ENCODE peak calls at places on chromosomes 6 and 20, in five cellular contexts. I is cardiac fibroblast, A is fibroblast of mammary gland, K is transverse colon, T is choroid plexus epithelial cell. B is an unnamed sample.

GRCh38 chr6:125913145-125913544 is 43.4 kb upstream of the HINT3 start:
- DNase-seq in I (no peak), A (no peak), K (no peak), T (no peak), B (no peak)

GRCh38 chr20:25867776-25868649 is 171.4 kb upstream of the ZNF337 start:
- DNase-seq in I (peak; percentile 85), A (peak; percentile 71), K (peak; percentile 64), T (peak; percentile 76), B (no peak)

GRCh38 chr20:60204601-60205000 is 246.4 kb downstream of the CDH26 start:
- DNase-seq in I (no peak), A (no peak), K (no peak), T (no peak), B (no peak)

GRCh38 chr6:39543950-39544349 is 181.3 kb downstream of the KIF6 start:
- DNase-seq in I (no peak), A (no peak), K (no peak), T (no peak), B (no peak)

GRCh38 chr6:87473419-87473903 is 687 bp downstream of the SLC35A1 start:
- DNase-seq in I (peak; percentile 63), A (peak; percentile 49), K (peak; percentile 50), T (peak; percentile 69), B (peak; percentile 22)

GRCh38 chr20:22617160-22617559 is 32.8 kb upstream of the FOXA2 start:
- DNase-seq in I (no peak), A (no peak), K (no peak), T (no peak), B (peak; percentile 46)

GRCh38 chr6:137237413-137238170 is 18.4 kb upstream of the IFNGR1 start:
- DNase-seq in I (peak; percentile 73), A (peak; percentile 81), K (no peak), T (peak; percentile 82), B (peak; percentile 17)

GRCh38 chr20:33131949-33132822 is 35.8 kb upstream of the BPIFA2 start:
- DNase-seq in I (no peak), A (no peak), K (no peak), T (no peak), B (no peak)

GRCh38 chr20:25256226-25256859 is 8.5 kb downstream of the PYGB start:
- DNase-seq in I (peak; percentile 66), A (no peak), K (peak; percentile 4), T (peak; percentile 37), B (no peak)

GRCh38 chr6:113172531-113172966 is 684.6 kb upstream of the MARCKS start:
- DNase-seq in I (peak; percentile 73), A (no peak), K (peak; percentile 13), T (no peak), B (no peak)

GRCh38 chr6:193180-193579 is 99.1 kb upstream of the DUSP22 start:
- DNase-seq in I (no peak), A (no peak), K (no peak), T (no peak), B (no peak)

GRCh38 chr6:41334482-41335023 is 855 bp upstream of the NCR2 start:
- DNase-seq in I (no peak), A (no peak), K (no peak), T (peak; percentile 60), B (no peak)
- TF ChIP-seq CTCF in I (peak; percentile 22), A (no peak), K (no peak), T (peak; percentile 68), B (no peak)

GRCh38 chr6:40998661-40999060 is 40.4 kb downstream of the UNC5CL start:
- DNase-seq in I (peak; percentile 4), A (no peak), K (no peak), T (no peak), B (no peak)

GRCh38 chr6:41000248-41000647 is 38.8 kb downstream of the UNC5CL start:
- DNase-seq in I (no peak), A (no peak), K (no peak), T (no peak), B (peak; percentile 36)

GRCh38 chr6:41002168-41002567 is 36.9 kb downstream of the UNC5CL start:
- DNase-seq in I (no peak), A (no peak), K (no peak), T (no peak), B (no peak)

GRCh38 chr6:40997256-40997957 is 41.6 kb downstream of the UNC5CL start:
- DNase-seq in I (peak; percentile 74), A (peak; percentile 34), K (peak; percentile 31), T (peak; percentile 79), B (peak; percentile 68)

DNA sequence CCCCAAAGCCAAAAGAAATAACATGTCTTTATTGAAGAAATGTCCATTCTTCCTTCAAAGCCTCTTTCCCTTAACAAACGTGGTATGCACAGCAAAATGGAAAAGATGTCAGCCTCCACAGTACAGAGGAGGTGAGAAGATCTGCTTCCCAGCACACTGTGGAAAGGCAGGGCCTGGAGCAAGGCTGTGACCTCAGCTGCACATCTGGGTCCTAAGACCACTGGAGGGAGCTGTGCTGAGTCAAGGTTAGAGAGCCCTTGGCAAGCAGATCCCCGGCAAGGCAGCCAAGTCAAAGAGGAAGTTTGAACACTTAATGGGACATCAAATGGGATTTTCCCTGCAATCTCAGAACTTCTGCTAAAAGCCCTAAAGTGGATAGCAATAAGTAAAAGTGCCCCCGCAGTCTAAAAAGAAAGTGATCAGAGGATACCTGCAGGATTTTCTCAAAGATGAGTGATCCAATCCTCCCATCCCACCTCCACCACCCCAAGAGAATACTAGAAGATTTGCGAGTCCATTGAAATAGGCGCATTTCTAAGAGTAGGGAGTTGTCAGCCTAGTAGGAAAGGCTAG is 39.4 kb downstream of the UNC5CL start:
- DNase-seq in I (peak; percentile 78), A (peak; percentile 74), K (peak; percentile 49), T (peak; percentile 39), B (peak; percentile 62)
- TF ChIP-seq CTCF in I (peak; percentile 44), A (peak; percentile 53), K (peak; percentile 17), T (peak; percentile 40), B (no peak)

GRCh38 chr6:90707223-90707622 is 120.4 kb upstream of the MAP3K7 start:
- DNase-seq in I (no peak), A (no peak), K (no peak), T (no peak), B (no peak)

GRCh38 chr6:90695316-90695715 is 108.4 kb upstream of the MAP3K7 start:
- DNase-seq in I (no peak), A (no peak), K (no peak), T (no peak), B (no peak)

GRCh38 chr6:90703383-90703782 is 116.5 kb upstream of the MAP3K7 start:
- DNase-seq in I (no peak), A (no peak), K (no peak), T (no peak), B (no peak)

GRCh38 chr6:90701146-90701781 is 114.4 kb upstream of the MAP3K7 start:
- DNase-seq in I (no peak), A (no peak), K (no peak), T (peak; percentile 1), B (peak; percentile 6)
- TF ChIP-seq CTCF in I (no peak), A (no peak), K (no peak), T (no peak), B (no peak)

GRCh38 chr6:109008951-109009760 is 85.5 kb downstream of the SESN1 start:
- DNase-seq in I (peak; percentile 92), A (peak; percentile 78), K (peak; percentile 96), T (peak; percentile 89), B (peak; percentile 94)
- TF ChIP-seq CTCF in I (no peak), A (no peak), K (no peak), T (no peak), B (no peak)

GRCh38 chr20:18628330-18628941 is 40.6 kb downstream of the DTD1 start:
- DNase-seq in I (no peak), A (no peak), K (peak; percentile 17), T (no peak), B (peak; percentile 26)
- TF ChIP-seq CTCF in I (peak; percentile 60), A (peak; percentile 47), K (no peak), T (peak; percentile 75), B (peak; percentile 24)

GRCh38 chr6:3753228-3753795 is 1.8 kb upstream of the PXDC1 start:
- DNase-seq in I (no peak), A (no peak), K (no peak), T (peak; percentile 63), B (no peak)

GRCh38 chr6:3752538-3753227 is 1.2 kb upstream of the PXDC1 start:
- DNase-seq in I (no peak), A (no peak), K (no peak), T (no peak), B (no peak)

GRCh38 chr6:3751019-3751729 is at the start of gene PXDC1:
- DNase-seq in I (no peak), A (no peak), K (no peak), T (peak; percentile 33), B (no peak)

GRCh38 chr6:3750324-3751018 is 1.0 kb downstream of the PXDC1 start:
- DNase-seq in I (peak; percentile 79), A (peak; percentile 68), K (peak; percentile 83), T (peak; percentile 81), B (peak; percentile 66)

DNA sequence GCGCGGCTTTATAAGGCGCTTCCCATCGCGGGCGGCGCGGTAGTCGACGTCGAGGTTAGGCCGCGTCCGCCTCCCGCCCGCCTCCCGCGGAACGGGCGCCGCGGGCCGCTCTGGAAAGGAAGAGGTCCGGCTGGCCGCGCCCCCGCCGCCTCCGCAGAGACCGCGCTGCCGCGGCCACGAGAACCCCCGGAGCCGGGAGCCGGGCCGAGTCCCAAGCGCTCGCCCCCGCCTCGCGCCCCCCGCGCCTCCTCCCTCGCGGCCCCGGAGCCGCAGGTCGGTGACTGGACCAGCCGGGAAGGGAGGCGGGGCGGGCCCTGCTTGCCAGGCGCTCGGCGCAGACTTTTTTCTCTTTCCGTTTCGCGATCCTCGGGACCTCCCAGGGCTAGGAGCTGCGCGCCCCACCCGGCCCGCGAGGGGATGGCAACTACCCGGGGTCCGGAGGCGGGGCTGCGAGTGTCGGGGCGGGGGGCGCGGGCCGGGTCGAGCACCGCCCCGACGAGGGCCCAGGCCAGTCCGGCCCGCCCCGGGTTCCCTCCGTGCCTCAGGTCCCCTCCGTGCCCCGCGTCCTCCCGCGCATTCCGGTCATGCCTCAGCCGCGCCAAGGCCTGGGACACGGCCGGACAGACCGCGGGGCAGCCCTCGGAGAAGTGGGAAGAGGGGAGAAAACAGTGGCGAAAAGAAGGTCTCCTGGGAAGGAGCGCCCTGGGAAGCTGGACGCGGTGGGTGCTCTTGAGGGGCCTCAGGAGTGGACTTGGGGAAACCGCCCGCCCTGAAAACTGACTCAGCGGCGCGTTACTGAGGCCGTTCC is 421 bp upstream of the PXDC1 start:
- DNase-seq in I (peak; percentile 97), A (peak; percentile 87), K (peak; percentile 86), T (peak; percentile 94), B (peak; percentile 86)
- TF ChIP-seq CTCF in I (peak; percentile 37), A (peak; percentile 1), K (peak; percentile 13), T (peak; percentile 41), B (peak; percentile 21)

B was measured in Calu3.